ENCODE peak calls at places on chromosomes 11 and 22, in five cellular contexts. J is Calu3, U is lower lobe of right lung, D is A673, F is cardiac muscle cell. H is an unnamed sample.

GRCh38 chr11:18594999-18595749 is 4.4 kb upstream of the MISFA start:
- DNase-seq in U (no peak), J (no peak), F (no peak), D (no peak), H (peak; percentile 28)

GRCh38 chr11:61728066-61728939 is 24.1 kb upstream of the MYRF start:
- DNase-seq in D (no peak), J (no peak), F (no peak), U (no peak), H (no peak)

GRCh38 chr11:132746305-132746704 is 786.0 kb downstream of the OPCML start:
- DNase-seq in F (no peak), J (no peak), D (no peak), U (no peak), H (no peak)

GRCh38 chr22:27668828-27669797 is 132.4 kb downstream of the MN1 start:
- DNase-seq in U (peak; percentile 52), F (peak; percentile 65), J (peak; percentile 86), D (no peak), H (no peak)

GRCh38 chr11:27621440-27622161 is 78.7 kb downstream of the BDNF start:
- DNase-seq in F (peak; percentile 53), U (no peak), J (no peak), D (no peak), H (no peak)

GRCh38 chr11:128830290-128830813 is 36.7 kb downstream of the KCNJ1 start:
- DNase-seq in F (no peak), J (no peak), U (no peak), D (no peak), H (no peak)

GRCh38 chr11:9150501-9150900 is 59.1 kb upstream of the SCUBE2 start:
- DNase-seq in J (no peak), D (no peak), F (peak; percentile 39), U (no peak), H (peak; percentile 31)

GRCh38 chr11:74672956-74673895 is 58.0 kb downstream of the CHRDL2 start:
- DNase-seq in J (peak; percentile 69), D (peak; percentile 65), F (peak; percentile 98), U (no peak), H (peak; percentile 92)

GRCh38 chr11:115657586-115657985 is 153.4 kb upstream of the CADM1 start:
- DNase-seq in D (no peak), J (no peak), U (no peak), F (no peak), H (no peak)

GRCh38 chr11:15770798-15771414 is 585.4 kb downstream of the SOX6 start:
- DNase-seq in D (peak; percentile 74), F (peak; percentile 66), J (peak; percentile 61), U (peak; percentile 49), H (no peak)
- TF ChIP-seq CTCF in D (peak; percentile 78), F (peak; percentile 80), J (no peak), U (peak; percentile 53), H (peak; percentile 51)

GRCh38 chr11:45818961-45819605 is 14.1 kb downstream of the SLC35C1 start:
- DNase-seq in F (no peak), J (no peak), U (no peak), D (no peak), H (no peak)

GRCh38 chr11:45816614-45817013 is 11.7 kb downstream of the SLC35C1 start:
- DNase-seq in J (no peak), U (no peak), F (no peak), D (peak; percentile 57), H (no peak)

GRCh38 chr11:45815747-45816146 is 10.8 kb downstream of the SLC35C1 start:
- DNase-seq in D (peak; percentile 66), U (no peak), F (peak; percentile 41), J (no peak), H (no peak)

GRCh38 chr11:45817191-45817590 is 12.2 kb downstream of the SLC35C1 start:
- DNase-seq in J (no peak), U (no peak), F (no peak), D (no peak), H (no peak)

DNA sequence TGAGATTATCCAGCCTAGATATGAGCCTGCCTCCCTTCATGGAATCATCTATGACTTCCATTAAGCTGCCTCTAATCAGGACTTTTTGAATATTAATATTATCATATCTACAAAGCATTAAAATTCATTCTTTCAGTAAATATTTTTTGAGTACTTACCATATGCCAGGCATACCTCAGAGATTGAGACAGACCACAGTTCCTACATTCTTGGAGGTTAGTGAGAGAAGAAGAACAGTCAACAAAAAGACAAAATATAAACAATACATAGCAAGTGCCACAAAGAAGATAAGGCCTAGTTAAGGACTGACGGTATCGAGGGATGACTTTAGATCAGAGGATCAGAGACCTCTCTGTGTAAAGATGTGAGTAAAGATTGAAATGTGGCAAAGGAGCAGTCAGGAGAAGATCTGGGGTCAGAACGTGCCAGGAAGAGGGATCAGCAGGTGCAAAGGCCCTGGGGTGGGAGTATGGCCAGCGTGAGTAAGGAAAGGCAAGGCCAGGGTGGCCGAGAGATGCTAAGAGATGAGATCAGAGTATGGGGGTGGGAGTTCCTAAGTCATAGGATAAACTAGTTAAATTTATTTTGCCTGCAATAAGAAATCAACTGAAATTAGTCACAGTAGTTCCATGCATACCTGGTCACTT is 15.4 kb downstream of the SLC35C1 start:
- DNase-seq in U (no peak), D (no peak), F (no peak), J (no peak), H (no peak)
- TF ChIP-seq CTCF in U (no peak), D (no peak), F (no peak), J (no peak), H (no peak)

GRCh38 chr11:130478204-130478701 is 29.8 kb downstream of the ADAMTS15 start:
- DNase-seq in U (no peak), D (peak; percentile 42), F (peak; percentile 95), J (peak; percentile 32), H (peak; percentile 94)
- TF ChIP-seq CTCF in U (no peak), D (no peak), F (no peak), J (no peak), H (no peak)

GRCh38 chr11:110296226-110297081 is at the start of gene RDX:
- DNase-seq in F (peak; percentile 82), U (peak; percentile 88), J (peak; percentile 76), D (peak; percentile 97), H (peak; percentile 31)
- TF ChIP-seq CTCF in F (no peak), U (no peak), J (no peak), D (no peak), H (no peak)

DNA sequence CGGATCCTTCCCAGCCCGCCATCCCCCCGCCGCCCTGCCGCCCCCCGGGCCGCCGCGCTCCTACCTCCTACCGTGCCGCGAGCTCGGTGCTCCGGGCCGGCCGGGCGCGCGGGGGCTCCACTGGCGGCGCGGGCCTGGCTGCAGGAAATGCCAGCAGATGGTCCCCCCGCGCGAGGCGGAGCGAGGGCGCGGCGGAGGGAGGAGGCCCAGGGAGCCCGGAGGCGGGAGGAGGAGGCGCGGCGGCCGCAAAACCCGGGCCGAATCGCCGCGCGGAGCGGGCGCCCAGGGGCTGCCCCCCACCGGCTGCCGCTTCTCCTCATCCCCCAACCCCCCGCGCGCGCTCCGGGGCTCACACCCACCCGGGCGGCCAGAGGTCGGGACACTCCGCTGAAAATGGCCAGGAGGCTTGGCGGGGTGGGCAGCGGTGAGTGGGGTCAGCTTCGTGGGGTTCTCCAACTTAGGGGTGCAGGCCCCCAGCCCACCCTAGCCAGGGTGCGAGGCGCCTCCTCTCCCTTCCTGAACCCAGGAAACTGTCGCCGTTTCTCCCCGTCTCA is at the start of gene OSBPL5:
- DNase-seq in D (peak; percentile 79), F (peak; percentile 77), U (peak; percentile 83), J (peak; percentile 61), H (peak; percentile 36)
- TF ChIP-seq CTCF in D (no peak), F (no peak), U (no peak), J (no peak), H (no peak)

DNA sequence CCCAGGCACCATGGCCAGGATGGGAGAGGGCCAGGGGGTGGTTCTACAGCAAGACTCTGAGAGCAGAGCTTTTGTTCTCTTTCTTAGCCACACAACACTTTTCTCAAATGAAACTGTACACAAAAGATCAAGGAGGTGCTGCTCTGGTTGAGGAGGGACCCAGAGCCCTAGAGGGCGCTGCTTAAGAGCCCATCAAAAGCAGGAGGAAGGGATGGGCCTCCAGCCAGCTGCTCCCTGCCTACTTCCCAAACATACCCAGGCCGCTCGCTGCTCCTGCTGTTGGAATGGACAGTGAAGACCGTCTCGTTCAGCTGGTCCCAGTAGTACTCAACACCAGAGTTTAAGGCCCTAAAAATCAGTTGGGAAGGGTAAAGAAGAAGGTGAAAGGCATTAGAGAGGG is 18.4 kb upstream of the CHRM4 start:
- DNase-seq in U (no peak), F (peak; percentile 36), J (no peak), D (peak; percentile 46), H (no peak)
- TF ChIP-seq CTCF in U (no peak), F (peak; percentile 30), J (no peak), D (peak; percentile 68), H (no peak)

DNA sequence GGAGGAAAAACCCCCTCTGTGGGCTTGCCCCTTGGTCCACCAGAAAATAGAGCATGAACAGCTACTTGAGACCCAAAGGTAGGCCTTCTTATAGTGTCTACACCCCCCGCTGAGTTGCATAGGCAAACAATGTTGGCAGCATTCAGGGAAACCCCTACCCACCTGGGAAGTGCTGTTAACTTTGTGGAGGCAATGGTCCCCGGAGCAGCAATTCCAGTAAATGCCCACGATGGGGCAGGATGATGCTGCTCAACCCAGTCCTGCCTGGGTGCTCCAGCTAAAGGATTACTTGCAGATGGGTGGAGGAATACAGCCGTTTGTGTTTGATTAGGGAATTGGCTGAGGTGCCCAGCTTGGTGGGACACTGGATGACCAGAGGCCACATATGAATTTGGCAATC is 381.3 kb upstream of the ANO5 start:
- DNase-seq in J (no peak), F (no peak), U (no peak), D (peak; percentile 7), H (no peak)
- TF ChIP-seq CTCF in J (no peak), F (no peak), U (no peak), D (peak; percentile 21), H (no peak)

GRCh38 chr11:67252831-67253239 is 13.4 kb upstream of the GRK2 start:
- DNase-seq in F (peak; percentile 45), U (peak; percentile 61), J (peak; percentile 26), D (peak; percentile 67), H (no peak)
- TF ChIP-seq CTCF in F (peak; percentile 39), U (peak; percentile 29), J (no peak), D (peak; percentile 58), H (peak; percentile 31)

GRCh38 chr11:126426126-126426525 is 70.6 kb downstream of the ST3GAL4 start:
- DNase-seq in F (no peak), D (no peak), U (no peak), J (no peak), H (no peak)
- TF ChIP-seq CTCF in F (no peak), D (no peak), U (no peak), J (no peak), H (no peak)

DNA sequence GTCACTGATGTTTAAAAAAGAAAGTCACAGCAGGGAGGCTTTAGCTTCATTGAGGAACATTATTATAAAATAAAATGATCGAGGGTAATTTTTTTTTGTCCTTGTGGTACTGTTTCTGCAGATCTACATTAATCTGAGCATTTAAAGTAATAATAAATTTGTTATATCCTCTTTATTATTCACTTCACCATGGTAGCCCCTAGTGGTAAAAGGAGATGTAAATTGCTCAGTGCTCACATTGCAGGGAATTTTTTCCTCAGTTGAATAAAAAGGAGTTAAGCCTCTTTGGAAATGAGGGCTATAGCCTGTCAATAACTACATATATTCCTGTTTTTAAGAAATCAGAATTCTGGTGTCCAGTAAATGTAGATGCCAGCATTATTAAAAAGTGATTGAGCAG is 99.7 kb upstream of the VPREB1 start:
- DNase-seq in F (no peak), D (no peak), J (no peak), U (no peak), H (no peak)
- TF ChIP-seq CTCF in F (no peak), D (peak; percentile 24), J (peak; percentile 11), U (no peak), H (no peak)